ENCODE peak calls at places on chromosomes 4 and X, in four cellular contexts. O is astrocyte; W is fibroblast of pulmonary artery; Q is activated naive CD8-positive, alpha-beta T cell treated with anti-CD3 and anti-CD28 coated beads, Interleukin-2, amount 50 U/mL, for 16 hours. M is an unnamed sample.

GRCh38 chr4:136551753-136552152 is 980.5 kb downstream of the PCDH18 start:
- DNase-seq in W (no peak), Q (no peak), O (no peak), M (no peak)

GRCh38 chr4:38920186-38920585 is 52.6 kb downstream of the FAM114A1 start:
- DNase-seq in W (peak; percentile 24), O (peak; percentile 13), Q (no peak), M (no peak)

GRCh38 chr4:140109626-140110213 is 44.3 kb downstream of the MAML3 start:
- DNase-seq in Q (no peak), W (no peak), O (no peak), M (no peak)

GRCh38 chr4:112472318-112472717 is 43.7 kb downstream of the NEUROG2 start:
- DNase-seq in O (no peak), Q (no peak), W (no peak), M (no peak)

GRCh38 chr4:57113870-57114269 is 3.7 kb upstream of the IGFBP7 start:
- DNase-seq in O (no peak), Q (no peak), W (no peak), M (no peak)

GRCh38 chr4:67680568-67681222 is 20.3 kb downstream of the UBA6 start:
- DNase-seq in Q (no peak), O (peak; percentile 20), W (peak; percentile 38), M (no peak)

GRCh38 chrX:129359269-129359668 is 164.0 kb downstream of the SMARCA1 start:
- DNase-seq in O (no peak), W (peak; percentile 16), Q (no peak), M (no peak)

GRCh38 chr4:176125063-176125462 is 59.4 kb downstream of the WDR17 start:
- DNase-seq in O (peak; percentile 23), Q (no peak), W (no peak), M (no peak)

GRCh38 chr4:3346146-3346545 is 53.3 kb downstream of the RGS12 start:
- DNase-seq in Q (no peak), W (peak; percentile 90), O (peak; percentile 39), M (peak; percentile 35)

GRCh38 chr4:82560853-82561744 is 689 bp downstream of the TMEM150C start:
- DNase-seq in O (no peak), Q (no peak), W (no peak), M (no peak)

GRCh38 chr4:102575369-102576129 is 74.4 kb downstream of the NFKB1 start:
- DNase-seq in W (no peak), O (peak; percentile 36), Q (no peak), M (no peak)

GRCh38 chr4:37978509-37978908 is 18.3 kb downstream of the PTTG2 start:
- DNase-seq in O (no peak), Q (no peak), W (no peak), M (no peak)

GRCh38 chr4:70613893-70614572 is 14.5 kb upstream of the ENAM start:
- DNase-seq in Q (no peak), O (no peak), W (peak; percentile 23), M (no peak)

GRCh38 chr4:167606551-167606950 is 372.3 kb upstream of the SPOCK3 start:
- DNase-seq in Q (no peak), O (no peak), W (no peak), M (no peak)

GRCh38 chrX:28158019-28158777 is 176.9 kb upstream of the DCAF8L1 start:
- DNase-seq in W (no peak), O (no peak), Q (no peak), M (peak; percentile 5)

GRCh38 chr4:55426518-55426917 is 30.8 kb downstream of the TMEM165 start:
- DNase-seq in W (peak; percentile 39), O (no peak), Q (no peak), M (no peak)

GRCh38 chrX:11566814-11567213 is 98.9 kb downstream of the ARHGAP6 start:
- DNase-seq in O (no peak), Q (no peak), W (no peak), M (no peak)

GRCh38 chrX:116272328-116272727 is 101.8 kb downstream of the AGTR2 start:
- DNase-seq in Q (no peak), W (peak; percentile 96), O (peak; percentile 96), M (no peak)

GRCh38 chrX:76148011-76148665 is 24.7 kb upstream of the PBDC1 start:
- DNase-seq in O (peak; percentile 39), W (peak; percentile 13), Q (no peak), M (no peak)

GRCh38 chrX:150896632-150897031 is 1.8 kb downstream of the CD99L2 start:
- DNase-seq in W (no peak), O (no peak), Q (no peak), M (no peak)

GRCh38 chrX:149851864-149852263 is 29.1 kb upstream of the MAGEA8 start:
- DNase-seq in Q (no peak), W (no peak), O (no peak), M (no peak)

GRCh38 chr4:81326581-81326980 is 111.6 kb upstream of the PRKG2 start:
- DNase-seq in Q (no peak), O (no peak), W (no peak), M (no peak)

GRCh38 chrX:24014388-24015018 is 12.5 kb downstream of the KLHL15 start:
- DNase-seq in W (no peak), O (no peak), Q (peak; percentile 5), M (no peak)

GRCh38 chr4:94452476-94453300 is 946 bp downstream of the PDLIM5 start:
- DNase-seq in O (peak; percentile 82), W (peak; percentile 93), Q (no peak), M (peak; percentile 48)

GRCh38 chr4:7433376-7434140 is 1.2 kb downstream of the PSAPL1 start:
- DNase-seq in O (no peak), Q (no peak), W (no peak), M (no peak)

GRCh38 chr4:7890635-7891393 is 48.8 kb downstream of the AFAP1 start:
- DNase-seq in Q (no peak), W (peak; percentile 61), O (peak; percentile 97), M (no peak)

GRCh38 chr4:119939066-119939995 is 127.3 kb downstream of the MAD2L1 start:
- DNase-seq in Q (no peak), W (no peak), O (peak; percentile 19), M (no peak)

GRCh38 chr4:24003926-24004325 is 114.1 kb upstream of the PPARGC1A start:
- DNase-seq in O (peak; percentile 35), W (no peak), Q (no peak), M (no peak)

GRCh38 chr4:34633216-34633615 is 1611.1 kb downstream of the ARAP2 start:
- DNase-seq in Q (no peak), W (peak; percentile 81), O (no peak), M (no peak)

GRCh38 chrX:40167240-40168182 is 69.8 kb upstream of the BCOR start:
- DNase-seq in Q (no peak), W (no peak), O (no peak), M (no peak)

GRCh38 chr4:7186081-7186480 is 6.3 kb upstream of the SORCS2 start:
- DNase-seq in O (no peak), W (no peak), Q (no peak), M (no peak)

GRCh38 chrX:152202886-152203285 is 64.5 kb upstream of the MAGEA10 start:
- DNase-seq in Q (no peak), O (no peak), W (no peak), M (no peak)

M was measured in iPS DF 19.7.